ENCODE peak calls at places on chromosomes 16 and 17, in four cellular contexts. D is ELF-1; B is stimulated activated CD8-positive, alpha-beta memory T cell treated with anti-CD3 and anti-CD28 coated beads, Interleukin-7, amount 100 ng/mL, for 24 hours; A is activated CD4-positive, alpha-beta T cell treated with anti-CD3 and anti-CD28 coated beads for 36 hours. C is an unnamed sample.

GRCh38 chr16:14609716-14610115 is 20.3 kb downstream of the PARN start:
- DNase-seq in A (no peak), D (peak), B (no peak), C (no peak)

GRCh38 chr17:30519166-30519565 is 42.0 kb downstream of the GOSR1 start:
- DNase-seq in B (no peak), A (no peak), D (no peak), C (no peak)

GRCh38 chr16:47033176-47033575 is 59.7 kb upstream of the DNAJA2 start:
- DNase-seq in B (no peak), D (no peak), A (no peak), C (no peak)

GRCh38 chr16:1498899-1499676 is 5.9 kb downstream of the TELO2 start:
- DNase-seq in D (no peak), A (no peak), B (no peak), C (no peak)

GRCh38 chr16:67846063-67846319 is 742 bp upstream of the NUTF2 start:
- DNase-seq in D (no peak), A (no peak), B (no peak), C (no peak)

GRCh38 chr17:2215616-2216364 is 87.8 kb downstream of the SMG6 start:
- DNase-seq in B (peak), A (peak), D (peak), C (no peak)

GRCh38 chr16:85437161-85438052 is 175.7 kb upstream of the GSE1 start:
- DNase-seq in B (no peak), D (peak), A (no peak), C (no peak)

GRCh38 chr17:51640108-51640622 is 379.8 kb downstream of the UTP18 start:
- DNase-seq in D (peak), B (no peak), A (peak), C (peak)

GRCh38 chr16:48136547-48137360 is 19.0 kb downstream of the ABCC12 start:
- DNase-seq in A (no peak), D (no peak), B (no peak), C (no peak)

GRCh38 chr16:11566398-11566797 is 20.3 kb downstream of the LITAF start:
- DNase-seq in D (no peak), A (no peak), B (no peak), C (no peak)

GRCh38 chr17:4902540-4902939 is 358 bp downstream of the CHRNE start:
- DNase-seq in B (no peak), A (no peak), D (no peak), C (no peak)

C was measured in iPS DF 6.9.